ENCODE peak calls at places on chromosomes 5 and 9, in four cellular contexts. One of them, this sample, is unnamed.

GRCh38 chr5:51960617-51961115 is 577.4 kb downstream of the ISL1 start:
- DNase-seq in HEK293T: peak; percentile 13
- DNase-seq in colonic mucosa: no peak
- DNase-seq in skeletal muscle cell: no peak
- DNase-seq in this sample: peak; percentile 18

GRCh38 chr9:34493972-34494535 is 28.7 kb downstream of the ENHO start:
- DNase-seq in HEK293T: peak; percentile 53
- DNase-seq in colonic mucosa: no peak
- DNase-seq in skeletal muscle cell: peak; percentile 12
- DNase-seq in this sample: peak; percentile 16

GRCh38 chr5:72407078-72407477 is 86.9 kb downstream of the PTCD2 start:
- DNase-seq in HEK293T: no peak
- DNase-seq in colonic mucosa: no peak
- DNase-seq in skeletal muscle cell: no peak
- DNase-seq in this sample: no peak

GRCh38 chr5:87300744-87301143 is 33.1 kb downstream of the RASA1 start:
- DNase-seq in HEK293T: peak; percentile 9
- DNase-seq in colonic mucosa: no peak
- DNase-seq in skeletal muscle cell: peak; percentile 89
- DNase-seq in this sample: peak; percentile 66

GRCh38 chr5:6006838-6007314 is 371.5 kb downstream of the MED10 start:
- DNase-seq in HEK293T: no peak
- DNase-seq in colonic mucosa: no peak
- DNase-seq in skeletal muscle cell: no peak
- DNase-seq in this sample: no peak

GRCh38 chr9:107274953-107275422 is 8.1 kb upstream of the RAD23B start:
- DNase-seq in HEK293T: no peak
- DNase-seq in colonic mucosa: no peak
- DNase-seq in skeletal muscle cell: peak; percentile 99
- DNase-seq in this sample: peak; percentile 38

GRCh38 chr5:38426493-38426892 is 130.0 kb downstream of the LIFR start:
- DNase-seq in HEK293T: no peak
- DNase-seq in colonic mucosa: no peak
- DNase-seq in skeletal muscle cell: no peak
- DNase-seq in this sample: no peak

GRCh38 chr9:137313956-137314560 is 12.0 kb upstream of the NRARP start:
- DNase-seq in HEK293T: no peak
- DNase-seq in colonic mucosa: no peak
- DNase-seq in skeletal muscle cell: no peak
- DNase-seq in this sample: no peak

GRCh38 chr5:54249210-54250028 is 61.0 kb downstream of the ARL15 start:
- DNase-seq in HEK293T: peak; percentile 67
- DNase-seq in colonic mucosa: peak; percentile 53
- DNase-seq in skeletal muscle cell: peak; percentile 20
- DNase-seq in this sample: no peak

GRCh38 chr5:107108111-107108510 is 562.6 kb downstream of the EFNA5 start:
- DNase-seq in HEK293T: no peak
- DNase-seq in colonic mucosa: no peak
- DNase-seq in skeletal muscle cell: no peak
- DNase-seq in this sample: no peak

GRCh38 chr5:78300464-78301045 is 6.1 kb upstream of the AP3B1 start:
- DNase-seq in HEK293T: no peak
- DNase-seq in colonic mucosa: no peak
- DNase-seq in skeletal muscle cell: no peak
- DNase-seq in this sample: no peak

GRCh38 chr9:16368425-16369087 is 501.9 kb downstream of the BNC2 start:
- DNase-seq in HEK293T: no peak
- DNase-seq in colonic mucosa: no peak
- DNase-seq in skeletal muscle cell: no peak
- DNase-seq in this sample: no peak

GRCh38 chr5:72451771-72452505 is 55.3 kb downstream of the ZNF366 start:
- DNase-seq in HEK293T: no peak
- DNase-seq in colonic mucosa: peak; percentile 25
- DNase-seq in skeletal muscle cell: peak; percentile 97
- DNase-seq in this sample: no peak

GRCh38 chr5:129461816-129462396 is 1.8 kb downstream of the ADAMTS19 start:
- DNase-seq in HEK293T: no peak
- DNase-seq in colonic mucosa: no peak
- DNase-seq in skeletal muscle cell: no peak
- DNase-seq in this sample: no peak

GRCh38 chr5:115774684-115775083 is 41.8 kb downstream of the CDO1 start:
- DNase-seq in HEK293T: no peak
- DNase-seq in colonic mucosa: no peak
- DNase-seq in skeletal muscle cell: peak; percentile 47
- DNase-seq in this sample: no peak

GRCh38 chr5:55773057-55773456 is 35.2 kb downstream of the DDX4 start:
- DNase-seq in HEK293T: no peak
- DNase-seq in colonic mucosa: no peak
- DNase-seq in skeletal muscle cell: no peak
- DNase-seq in this sample: peak; percentile 13

GRCh38 chr5:137491121-137491520 is 8.0 kb downstream of the SPOCK1 start:
- DNase-seq in HEK293T: no peak
- DNase-seq in colonic mucosa: no peak
- DNase-seq in skeletal muscle cell: peak; percentile 32
- DNase-seq in this sample: peak; percentile 8

GRCh38 chr9:130172858-130173461 is 756 bp downstream of the NCS1 start:
- DNase-seq in HEK293T: peak; percentile 38
- DNase-seq in colonic mucosa: no peak
- DNase-seq in skeletal muscle cell: no peak
- DNase-seq in this sample: peak; percentile 35

GRCh38 chr5:139636975-139637408 is 11.2 kb upstream of the CXXC5 start:
- DNase-seq in HEK293T: no peak
- DNase-seq in colonic mucosa: no peak
- DNase-seq in skeletal muscle cell: no peak
- DNase-seq in this sample: peak; percentile 44

GRCh38 chr5:9653811-9654210 is 23.7 kb upstream of the TAS2R1 start:
- DNase-seq in HEK293T: no peak
- DNase-seq in colonic mucosa: no peak
- DNase-seq in skeletal muscle cell: peak; percentile 54
- DNase-seq in this sample: peak; percentile 36

GRCh38 chr9:106019702-106020101 is 325.4 kb downstream of the TMEM38B start:
- DNase-seq in HEK293T: no peak
- DNase-seq in colonic mucosa: no peak
- DNase-seq in skeletal muscle cell: no peak
- DNase-seq in this sample: no peak

GRCh38 chr5:91383956-91384300 is 811 bp upstream of the ARRDC3 start:
- DNase-seq in HEK293T: no peak
- DNase-seq in colonic mucosa: peak; percentile 57
- DNase-seq in skeletal muscle cell: no peak
- DNase-seq in this sample: no peak

GRCh38 chr9:78788101-78788500 is 491.2 kb downstream of the PSAT1 start:
- DNase-seq in HEK293T: no peak
- DNase-seq in colonic mucosa: no peak
- DNase-seq in skeletal muscle cell: no peak
- DNase-seq in this sample: no peak

GRCh38 chr9:90854637-90855036 is 53.0 kb downstream of the SYK start:
- DNase-seq in HEK293T: no peak
- DNase-seq in colonic mucosa: no peak
- DNase-seq in skeletal muscle cell: no peak
- DNase-seq in this sample: no peak

GRCh38 chr9:134502261-134503211 is 139.1 kb upstream of the COL5A1 start:
- DNase-seq in HEK293T: no peak
- DNase-seq in colonic mucosa: peak; percentile 45
- DNase-seq in skeletal muscle cell: peak; percentile 97
- DNase-seq in this sample: peak; percentile 34

GRCh38 chr5:169195601-169196000 is 105.3 kb downstream of the SLIT3 start:
- DNase-seq in HEK293T: no peak
- DNase-seq in colonic mucosa: no peak
- DNase-seq in skeletal muscle cell: no peak
- DNase-seq in this sample: no peak

GRCh38 chr5:113047733-113048652 is 71.4 kb downstream of the DCP2 start:
- DNase-seq in HEK293T: no peak
- DNase-seq in colonic mucosa: no peak
- DNase-seq in skeletal muscle cell: no peak
- DNase-seq in this sample: no peak

GRCh38 chr5:139847091-139847490 is 51.5 kb downstream of the PSD2 start:
- DNase-seq in HEK293T: no peak
- DNase-seq in colonic mucosa: no peak
- DNase-seq in skeletal muscle cell: no peak
- DNase-seq in this sample: no peak

GRCh38 chr5:158500019-158500418 is 599.7 kb downstream of the EBF1 start:
- DNase-seq in HEK293T: no peak
- DNase-seq in colonic mucosa: no peak
- DNase-seq in skeletal muscle cell: no peak
- DNase-seq in this sample: no peak

GRCh38 chr5:39547548-39548154 is 122.9 kb upstream of the DAB2 start:
- DNase-seq in HEK293T: peak; percentile 42
- DNase-seq in colonic mucosa: peak; percentile 71
- DNase-seq in skeletal muscle cell: peak; percentile 33
- DNase-seq in this sample: peak; percentile 49

GRCh38 chr9:16543691-16544090 is 326.8 kb downstream of the BNC2 start:
- DNase-seq in HEK293T: no peak
- DNase-seq in colonic mucosa: no peak
- DNase-seq in skeletal muscle cell: no peak
- DNase-seq in this sample: no peak

GRCh38 chr5:58064799-58065198 is 395.1 kb downstream of the PLK2 start:
- DNase-seq in HEK293T: no peak
- DNase-seq in colonic mucosa: no peak
- DNase-seq in skeletal muscle cell: no peak
- DNase-seq in this sample: no peak